ENCODE peak calls at places on chromosome 20, in seven cellular contexts. O is AG09309, S is progenitor cell of endocrine pancreas, V is cardiac fibroblast, J is A549, C is uterus, M is choroid plexus epithelial cell. U is an unnamed sample.

GRCh38 chr20:3318226-3318884 is 79.4 kb upstream of the SLC4A11 start:
- DNase-seq in O (no peak), C (no peak), M (peak), V (no peak), J (no peak), S (no peak), U (no peak)

GRCh38 chr20:6074145-6074561 is 20.3 kb upstream of the LRRN4 start:
- DNase-seq in V (peak), O (no peak), M (peak), C (no peak), S (no peak), J (peak), U (no peak)

GRCh38 chr20:38428800-38429199 is 6.3 kb downstream of the SNHG17 start:
- DNase-seq in S (no peak), C (no peak), J (no peak), M (no peak), O (no peak), V (no peak), U (no peak)

GRCh38 chr20:9581509-9581908 is 67.1 kb downstream of the LAMP5 start:
- DNase-seq in V (no peak), S (no peak), M (no peak), O (no peak), J (no peak), C (no peak), U (no peak)

GRCh38 chr20:37392441-37393195 is 46.7 kb downstream of the SRC start:
- DNase-seq in S (no peak), J (no peak), M (peak), O (no peak), V (peak), C (no peak), U (no peak)

GRCh38 chr20:17654649-17655285 is 27.3 kb downstream of the RRBP1 start:
- DNase-seq in M (peak), O (no peak), S (peak), V (peak), C (peak), J (no peak), U (peak)

GRCh38 chr20:60054716-60055371 is 96.6 kb downstream of the CDH26 start:
- DNase-seq in S (no peak), C (no peak), M (no peak), O (no peak), J (no peak), V (no peak), U (no peak)

GRCh38 chr20:9794831-9795230 is 44.0 kb downstream of the PAK5 start:
- DNase-seq in S (no peak), C (no peak), V (no peak), O (no peak), M (no peak), J (no peak), U (no peak)

GRCh38 chr20:32485126-32485769 is 99.9 kb downstream of the NOL4L start:
- DNase-seq in O (peak), S (peak), J (peak), V (peak), M (peak), C (peak), U (peak)

GRCh38 chr20:4038047-4038459 is 22.7 kb upstream of the RNF24 start:
- DNase-seq in V (peak), J (no peak), M (peak), O (no peak), S (no peak), C (no peak), U (peak)

GRCh38 chr20:59614714-59615113 is 10.4 kb downstream of the PHACTR3 start:
- DNase-seq in V (no peak), M (no peak), S (no peak), C (no peak), J (no peak), O (no peak), U (no peak)

GRCh38 chr20:18727032-18727508 is 86.5 kb upstream of the SCP2D1 start:
- DNase-seq in C (no peak), S (no peak), J (no peak), M (no peak), V (no peak), O (no peak), U (no peak)

GRCh38 chr20:60214901-60215522 is 256.8 kb downstream of the CDH26 start:
- DNase-seq in J (no peak), M (no peak), C (no peak), S (no peak), V (no peak), O (no peak), U (no peak)

GRCh38 chr20:32482251-32483220 is 102.6 kb downstream of the NOL4L start:
- DNase-seq in S (peak), J (no peak), O (no peak), M (peak), V (peak), C (no peak), U (peak)

GRCh38 chr20:8912731-8913130 is 156.2 kb upstream of the PLCB4 start:
- DNase-seq in V (no peak), C (no peak), M (no peak), O (no peak), J (no peak), S (no peak), U (no peak)

GRCh38 chr20:36859700-36860330 is 16.1 kb upstream of the TLDC2 start:
- DNase-seq in J (no peak), S (no peak), V (no peak), C (no peak), M (no peak), O (no peak), U (no peak)

GRCh38 chr20:43922614-43923013 is 8.0 kb downstream of the TOX2 start:
- DNase-seq in M (no peak), J (no peak), V (no peak), O (no peak), S (no peak), C (no peak), U (no peak)

GRCh38 chr20:17766226-17766625 is 66.5 kb downstream of the BANF2 start:
- DNase-seq in C (no peak), J (no peak), S (no peak), O (no peak), M (no peak), V (no peak), U (no peak)

GRCh38 chr20:39016496-39016895 is 54.4 kb downstream of the DHX35 start:
- DNase-seq in J (no peak), O (no peak), V (no peak), C (no peak), S (no peak), M (no peak), U (no peak)

GRCh38 chr20:35644806-35645205 is 19.9 kb downstream of the CPNE1 start:
- DNase-seq in C (no peak), J (no peak), S (no peak), M (no peak), V (no peak), O (no peak), U (no peak)
- TF ChIP-seq CTCF in C (no peak), J (no peak), S (no peak), M (no peak), V (no peak), O (no peak), U (no peak)

GRCh38 chr20:49278036-49278816 is at the start of gene ZNFX1:
- DNase-seq in M (peak), S (peak), J (peak), O (peak), V (peak), C (peak), U (peak)
- TF ChIP-seq CTCF in M (no peak), S (no peak), J (no peak), O (no peak), V (no peak), C (peak), U (no peak)

DNA sequence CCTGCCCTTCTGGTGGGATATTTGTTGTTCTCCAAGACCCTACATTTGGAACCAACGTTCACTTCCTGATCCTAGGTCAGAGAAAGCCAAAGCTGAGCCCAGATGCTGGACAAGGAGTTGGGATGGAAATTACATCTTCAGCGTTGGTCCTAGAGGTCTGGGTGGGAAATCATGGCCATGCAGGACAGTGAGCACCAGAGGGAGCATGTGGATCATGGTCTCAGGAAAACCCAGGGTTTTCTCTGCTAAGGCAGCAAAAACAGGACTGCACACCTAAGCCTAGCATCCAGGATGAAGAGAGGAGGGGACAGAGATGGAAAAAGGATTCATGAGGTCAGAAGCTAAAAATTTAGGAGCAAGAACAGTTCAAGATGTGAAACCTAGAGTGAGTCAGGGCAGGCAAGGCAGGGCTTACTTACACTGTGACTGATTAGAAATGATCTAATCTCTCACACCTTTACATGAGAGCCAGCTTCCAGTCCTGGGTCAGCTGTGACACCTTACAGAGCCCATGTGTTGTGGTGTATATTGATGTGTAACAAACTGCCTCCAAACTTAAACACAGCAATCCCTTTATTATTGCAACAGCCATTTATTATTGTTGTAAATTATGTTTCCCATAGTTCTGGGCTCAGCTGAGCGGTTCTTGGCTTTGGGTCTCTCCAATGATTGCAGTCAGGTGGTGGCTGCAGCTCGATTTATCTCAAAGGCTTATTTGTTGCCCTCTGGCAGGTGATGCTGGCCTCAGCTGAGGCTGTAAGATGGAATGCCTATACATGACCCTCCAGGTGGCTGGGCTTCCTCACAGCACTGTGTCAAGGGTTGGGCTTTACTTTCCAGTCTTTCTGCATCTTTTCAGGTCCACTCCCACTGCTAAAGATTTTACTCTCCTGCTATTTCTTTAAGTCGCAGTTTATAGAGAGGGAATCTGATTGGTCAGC is 6.5 kb downstream of the C20orf202 start:
- DNase-seq in V (no peak), M (peak), S (no peak), C (no peak), J (no peak), O (no peak), U (no peak)
- TF ChIP-seq CTCF in V (peak), M (peak), S (peak), C (no peak), J (peak), O (peak), U (peak)

GRCh38 chr20:16404171-16404570 is 169.1 kb downstream of the KIF16B start:
- DNase-seq in J (no peak), C (no peak), M (no peak), V (no peak), O (no peak), S (no peak), U (no peak)
- TF ChIP-seq CTCF in J (no peak), C (no peak), M (no peak), V (no peak), O (no peak), S (no peak), U (no peak)

DNA sequence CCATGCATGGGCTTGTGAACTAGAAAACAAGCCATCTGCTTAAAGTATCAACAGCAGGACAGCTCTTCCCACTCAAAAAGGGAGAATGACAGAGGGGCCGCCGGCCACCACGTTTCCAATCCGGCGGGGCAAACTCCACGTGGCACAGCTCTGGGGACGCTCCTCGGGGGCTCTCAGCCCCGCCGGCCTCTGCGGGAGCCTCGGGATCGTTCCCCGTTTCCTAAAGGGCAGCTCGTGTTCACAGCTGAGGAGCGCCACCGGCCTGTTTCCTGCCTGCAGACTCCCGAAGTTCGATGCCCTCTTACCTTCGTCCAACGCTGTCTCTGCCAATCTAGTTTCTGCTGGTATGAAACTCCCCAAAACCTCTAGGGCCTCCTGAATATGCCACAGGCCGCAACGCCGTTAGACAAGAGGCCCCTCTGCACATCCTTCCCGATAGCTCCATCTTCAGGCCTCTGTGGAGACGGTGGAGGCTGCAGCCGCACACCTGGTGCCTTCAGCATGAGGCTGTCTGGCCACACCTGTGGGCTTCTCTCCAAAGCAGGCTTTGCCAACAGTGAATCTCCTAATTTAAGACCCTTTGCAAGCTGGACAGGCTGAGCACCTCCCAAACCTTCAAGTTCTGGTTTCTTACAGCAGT is 46.5 kb downstream of the KCNQ2 start:
- DNase-seq in S (no peak), V (no peak), C (no peak), M (no peak), J (no peak), O (no peak), U (no peak)
- TF ChIP-seq CTCF in S (no peak), V (no peak), C (no peak), M (no peak), J (no peak), O (no peak), U (no peak)